ENCODE peak calls at places on chromosomes 1 and 21, in four cellular contexts. One of them, this sample, is unnamed. For H3K4me1, the result is how much of the 10 kb centered on the place peaks cover.

GRCh38 chr1:58460469-58460868 is 86.1 kb downstream of the OMA1 start:
- DNase-seq in SK-N-SH: no peak
- DNase-seq in GM12878: no peak
- DNase-seq in HepG2: no peak
- DNase-seq in this sample: no peak

GRCh38 chr1:78114034-78114956 is 68.5 kb downstream of the GIPC2 start:
- DNase-seq in SK-N-SH: peak
- DNase-seq in HepG2: peak
- DNase-seq in GM12878: peak
- DNase-seq in this sample: peak

GRCh38 chr21:40753756-40754155 is 93.2 kb downstream of the DSCAM start:
- DNase-seq in SK-N-SH: no peak
- DNase-seq in GM12878: no peak
- DNase-seq in HepG2: no peak
- DNase-seq in this sample: no peak

GRCh38 chr1:99268021-99268420 is 3.7 kb downstream of the PLPPR4 start:
- DNase-seq in HepG2: no peak
- DNase-seq in GM12878: no peak
- DNase-seq in SK-N-SH: no peak
- DNase-seq in this sample: no peak

GRCh38 chr1:149885364-149886111 is 13.8 kb upstream of the BOLA1 start:
- DNase-seq in GM12878: peak
- DNase-seq in SK-N-SH: peak
- DNase-seq in HepG2: peak
- DNase-seq in this sample: peak

GRCh38 chr1:32644426-32644825 is 5.9 kb downstream of the ZBTB8OS start:
- DNase-seq in HepG2: peak
- DNase-seq in GM12878: no peak
- DNase-seq in SK-N-SH: no peak
- DNase-seq in this sample: no peak

GRCh38 chr1:237181731-237182317 is 139.8 kb downstream of the RYR2 start:
- DNase-seq in HepG2: no peak
- DNase-seq in GM12878: no peak
- DNase-seq in SK-N-SH: no peak
- DNase-seq in this sample: no peak

GRCh38 chr1:199684686-199685273 is 342.7 kb upstream of the NR5A2 start:
- DNase-seq in GM12878: peak
- DNase-seq in HepG2: peak
- DNase-seq in SK-N-SH: peak
- DNase-seq in this sample: peak

GRCh38 chr1:161930064-161930463 is 93.6 kb downstream of the OLFML2B start:
- DNase-seq in GM12878: no peak
- DNase-seq in SK-N-SH: no peak
- DNase-seq in HepG2: no peak
- DNase-seq in this sample: no peak

GRCh38 chr1:158933621-158934020 is 2.3 kb downstream of the PYHIN1 start:
- DNase-seq in SK-N-SH: no peak
- DNase-seq in GM12878: no peak
- DNase-seq in HepG2: no peak
- DNase-seq in this sample: no peak

GRCh38 chr1:27349784-27350672 is 8.2 kb downstream of the SYTL1 start:
- DNase-seq in HepG2: no peak
- DNase-seq in GM12878: no peak
- DNase-seq in SK-N-SH: peak
- DNase-seq in this sample: peak

GRCh38 chr1:31434101-31434871 is 21.3 kb downstream of the SERINC2 start:
- DNase-seq in GM12878: no peak
- DNase-seq in SK-N-SH: no peak
- DNase-seq in HepG2: peak
- DNase-seq in this sample: no peak

GRCh38 chr1:53069663-53070327 is 7.8 kb downstream of the PODN start:
- DNase-seq in GM12878: no peak
- DNase-seq in SK-N-SH: peak
- DNase-seq in HepG2: no peak
- DNase-seq in this sample: no peak

GRCh38 chr1:219713981-219714381 is 101.1 kb upstream of the ZC3H11B start:
- DNase-seq in GM12878: no peak
- DNase-seq in SK-N-SH: no peak
- DNase-seq in HepG2: no peak
- DNase-seq in this sample: no peak

GRCh38 chr1:205913451-205914204 is 29.6 kb downstream of the SLC26A9 start:
- DNase-seq in SK-N-SH: peak
- DNase-seq in HepG2: no peak
- DNase-seq in GM12878: no peak
- DNase-seq in this sample: no peak

GRCh38 chr1:247857069-247857985 is at the start of gene TRIM58:
- DNase-seq in SK-N-SH: peak
- DNase-seq in GM12878: no peak
- DNase-seq in HepG2: no peak
- DNase-seq in this sample: no peak

GRCh38 chr1:111754964-111755320 is 759 bp upstream of the DDX20 start:
- DNase-seq in SK-N-SH: peak
- DNase-seq in GM12878: no peak
- DNase-seq in HepG2: no peak
- DNase-seq in this sample: peak

GRCh38 chr1:19477284-19478240 is 7.8 kb downstream of the CAPZB start:
- DNase-seq in SK-N-SH: no peak
- DNase-seq in GM12878: peak
- DNase-seq in HepG2: no peak
- DNase-seq in this sample: no peak

GRCh38 chr1:117674521-117675400 is 68.9 kb downstream of the TENT5C start:
- DNase-seq in HepG2: no peak
- DNase-seq in GM12878: no peak
- DNase-seq in SK-N-SH: no peak
- DNase-seq in this sample: peak

GRCh38 chr21:42392731-42393442 is 3.0 kb downstream of the TMPRSS3 start:
- DNase-seq in SK-N-SH: no peak
- DNase-seq in GM12878: peak
- DNase-seq in HepG2: peak
- DNase-seq in this sample: no peak

GRCh38 chr1:13583592-13583963 is at the start of gene PDPN:
- DNase-seq in SK-N-SH: no peak
- DNase-seq in GM12878: no peak
- DNase-seq in HepG2: no peak
- DNase-seq in this sample: no peak

GRCh38 chr1:212962509-212962908 is 12.2 kb downstream of the VASH2 start:
- DNase-seq in GM12878: no peak
- DNase-seq in SK-N-SH: no peak
- DNase-seq in HepG2: no peak
- DNase-seq in this sample: no peak

GRCh38 chr1:228279011-228279721 is 71.3 kb downstream of the OBSCN start:
- DNase-seq in GM12878: no peak
- DNase-seq in SK-N-SH: no peak
- DNase-seq in HepG2: no peak
- DNase-seq in this sample: no peak

GRCh38 chr1:59375321-59376220 is 78.7 kb downstream of the FGGY start:
- DNase-seq in HepG2: no peak
- DNase-seq in GM12878: no peak
- DNase-seq in SK-N-SH: no peak
- DNase-seq in this sample: peak

GRCh38 chr1:234139966-234140365 is 233.3 kb upstream of the COA6 start:
- DNase-seq in GM12878: no peak
- DNase-seq in SK-N-SH: no peak
- DNase-seq in HepG2: peak
- DNase-seq in this sample: peak

GRCh38 chr1:54973205-54973921 is 7.1 kb upstream of the TMEM61 start:
- DNase-seq in SK-N-SH: peak
- DNase-seq in GM12878: no peak
- DNase-seq in HepG2: peak
- DNase-seq in this sample: peak

GRCh38 chr1:56439610-56440264 is 139.6 kb downstream of the PLPP3 start:
- DNase-seq in SK-N-SH: no peak
- DNase-seq in GM12878: no peak
- DNase-seq in HepG2: no peak
- DNase-seq in this sample: no peak

GRCh38 chr1:30241681-30242080 is 481.7 kb downstream of the MATN1 start:
- DNase-seq in HepG2: no peak
- DNase-seq in GM12878: no peak
- DNase-seq in SK-N-SH: no peak
- DNase-seq in this sample: no peak

GRCh38 chr1:40848530-40849189 is 13.5 kb downstream of the CITED4 start:
- DNase-seq in SK-N-SH: peak
- DNase-seq in HepG2: peak
- DNase-seq in GM12878: no peak
- DNase-seq in this sample: peak

GRCh38 chr1:32920833-32921232 is 19.6 kb upstream of the TMEM54 start:
- DNase-seq in SK-N-SH: no peak
- DNase-seq in GM12878: no peak
- DNase-seq in HepG2: no peak
- DNase-seq in this sample: no peak

GRCh38 chr21:34351786-34352241 is 12.0 kb upstream of the KCNE2 start:
- DNase-seq in GM12878: peak
- DNase-seq in HepG2: peak
- DNase-seq in SK-N-SH: peak
- DNase-seq in this sample: peak

GRCh38 chr1:227545361-227545760 is 18.0 kb upstream of the ZNF678 start:
- DNase-seq in GM12878: no peak
- DNase-seq in HepG2: no peak
- DNase-seq in SK-N-SH: no peak
- DNase-seq in this sample: no peak

GRCh38 chr1:169202836-169203235 is 96.3 kb downstream of the ATP1B1 start:
- DNase-seq in SK-N-SH: no peak
- DNase-seq in GM12878: no peak
- DNase-seq in HepG2: peak
- DNase-seq in this sample: no peak

GRCh38 chr1:174000274-174000852 is 21.8 kb downstream of the RC3H1 start:
- DNase-seq in SK-N-SH: peak
- DNase-seq in HepG2: no peak
- DNase-seq in GM12878: no peak
- DNase-seq in this sample: no peak

GRCh38 chr1:209590405-209590804 is 6.9 kb downstream of the CAMK1G start:
- DNase-seq in GM12878: no peak
- DNase-seq in HepG2: peak
- DNase-seq in SK-N-SH: peak
- DNase-seq in this sample: no peak

GRCh38 chr1:197210426-197210825 is 57.6 kb upstream of the CRB1 start:
- DNase-seq in SK-N-SH: no peak
- DNase-seq in GM12878: no peak
- DNase-seq in HepG2: no peak
- DNase-seq in this sample: no peak

GRCh38 chr1:10897981-10898728 is 101.7 kb upstream of the CASZ1 start:
- DNase-seq in SK-N-SH: no peak
- DNase-seq in HepG2: no peak
- DNase-seq in GM12878: no peak
- DNase-seq in this sample: no peak

GRCh38 chr1:77428068-77428467 is 146.2 kb downstream of the AK5 start:
- DNase-seq in SK-N-SH: no peak
- DNase-seq in GM12878: no peak
- DNase-seq in HepG2: no peak
- DNase-seq in this sample: no peak

DNA sequence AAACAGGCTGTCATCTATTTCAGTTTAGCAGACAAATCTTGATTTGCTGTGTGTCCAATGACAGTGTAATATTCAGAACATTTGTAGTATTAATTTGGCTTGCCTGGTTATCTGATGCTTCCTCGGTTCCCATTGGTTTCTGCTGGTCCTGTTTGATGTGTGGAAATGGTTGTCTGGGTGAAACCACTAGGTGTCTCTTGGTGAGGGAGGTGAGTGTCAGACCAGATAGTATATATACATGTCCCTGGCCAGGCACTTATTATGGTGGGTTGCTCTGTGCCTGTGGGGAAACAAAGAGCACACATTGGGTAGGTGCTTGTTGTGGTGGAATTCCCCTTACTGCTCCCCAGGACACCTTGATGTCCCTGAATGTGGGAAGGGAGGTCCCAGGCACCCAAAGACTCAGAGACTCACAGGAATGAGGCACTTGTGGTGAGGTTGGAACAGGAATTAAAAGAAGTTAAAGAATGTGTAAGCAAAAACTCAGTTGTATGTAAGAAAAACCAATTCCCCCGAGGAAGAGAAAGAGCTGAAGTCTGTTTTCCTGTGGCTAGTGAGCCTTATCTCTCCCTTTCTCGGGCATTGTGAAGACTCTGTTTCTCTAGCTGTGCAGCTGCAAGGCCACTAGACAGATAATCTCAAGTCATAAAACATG is 1519.1 kb downstream of the BRINP3 start:
- DNase-seq in GM12878: no peak
- DNase-seq in HepG2: no peak
- DNase-seq in SK-N-SH: no peak
- DNase-seq in this sample: no peak
- H3K4me1 ChIP-seq in GM12878: under half
- H3K4me1 ChIP-seq in HepG2: under half
- H3K4me1 ChIP-seq in SK-N-SH: under half
- H3K4me1 ChIP-seq in this sample: under half

GRCh38 chr1:240946926-240947325 is 335.0 kb upstream of the GREM2 start:
- DNase-seq in SK-N-SH: peak
- DNase-seq in GM12878: no peak
- DNase-seq in HepG2: peak
- DNase-seq in this sample: peak
- TF ChIP-seq RFX5 in SK-N-SH: no peak
- TF ChIP-seq RFX5 in GM12878: no peak
- TF ChIP-seq RFX5 in HepG2: no peak
- TF ChIP-seq RFX5 in this sample: no peak

DNA sequence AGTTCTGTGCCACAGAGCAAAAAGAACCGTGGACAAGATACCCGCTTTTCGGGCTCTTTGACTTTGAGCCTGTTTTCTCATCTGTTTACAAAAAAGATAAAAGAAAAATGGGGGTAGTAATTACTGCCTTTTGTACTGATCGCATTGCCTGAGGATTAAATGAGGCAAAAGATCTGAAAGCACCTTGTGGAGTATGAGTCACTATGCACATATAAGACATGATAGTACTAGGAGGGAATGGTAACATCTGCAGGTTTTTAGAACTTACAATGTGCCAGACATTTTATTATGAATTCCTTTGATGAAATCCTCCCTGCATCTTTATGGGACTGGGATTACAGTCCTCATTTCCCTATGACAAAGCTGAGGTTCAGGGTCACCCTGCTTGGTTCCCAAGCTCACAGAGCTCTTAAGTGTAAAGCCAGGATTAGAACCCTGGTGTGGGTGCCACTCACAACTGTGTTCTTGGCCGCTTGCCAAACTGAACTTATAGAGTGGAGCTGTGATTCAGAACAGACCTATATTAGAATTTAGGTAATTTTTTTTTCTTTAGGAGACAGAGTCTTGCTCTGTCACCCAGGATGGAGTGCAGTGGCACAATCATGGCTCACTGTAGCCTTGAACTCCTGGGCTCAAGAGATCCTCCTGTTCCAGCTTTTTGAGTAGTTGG is 1.8 kb downstream of the DISC1 start:
- DNase-seq in SK-N-SH: no peak
- DNase-seq in GM12878: no peak
- DNase-seq in HepG2: peak
- DNase-seq in this sample: no peak
- TF ChIP-seq PBX3 in SK-N-SH: no peak
- TF ChIP-seq PBX3 in GM12878: no peak
- TF ChIP-seq PBX3 in HepG2: no peak
- TF ChIP-seq PBX3 in this sample: no peak

DNA sequence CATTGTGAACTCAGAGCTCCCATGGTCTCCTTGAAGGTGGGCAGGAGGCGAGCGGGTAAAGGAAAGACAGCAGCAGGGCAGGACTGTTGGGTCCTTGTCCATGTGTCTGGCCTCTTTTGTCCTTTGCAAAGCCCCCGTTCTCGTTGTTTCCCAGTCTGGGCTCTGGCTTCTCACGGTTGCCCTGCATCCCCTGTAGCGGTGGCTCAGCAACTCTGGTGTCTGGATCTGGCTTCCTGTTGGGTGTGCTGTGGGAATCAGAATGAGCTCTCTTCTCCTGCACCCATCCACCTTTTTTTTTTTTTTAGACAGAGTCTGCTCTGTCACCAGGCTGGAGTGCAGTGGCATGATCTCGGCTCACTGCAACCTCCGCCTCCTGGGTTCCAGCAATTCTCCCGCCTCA is 11.1 kb downstream of the H6PD start:
- DNase-seq in HepG2: no peak
- DNase-seq in SK-N-SH: no peak
- DNase-seq in GM12878: no peak
- DNase-seq in this sample: no peak
- H3K4me1 ChIP-seq in HepG2: half or more
- H3K4me1 ChIP-seq in SK-N-SH: under half
- H3K4me1 ChIP-seq in GM12878: under half
- H3K4me1 ChIP-seq in this sample: under half

This sample was measured in A549.